ENCODE peak calls at places on chromosome 9, in five cellular contexts. One of them, this sample, is unnamed.

GRCh38 chr9:9942764-9943424 is 669.9 kb downstream of the PTPRD start:
- DNase-seq in islet precursor cell: peak
- DNase-seq in glutamatergic neuron: peak
- DNase-seq in lower lobe of right lung: peak
- DNase-seq in fibroblast of the conjunctiva: peak
- DNase-seq in this sample: no peak

GRCh38 chr9:31839273-31839672 is 545.2 kb upstream of the ACO1 start:
- DNase-seq in islet precursor cell: peak
- DNase-seq in glutamatergic neuron: no peak
- DNase-seq in lower lobe of right lung: no peak
- DNase-seq in fibroblast of the conjunctiva: no peak
- DNase-seq in this sample: no peak

GRCh38 chr9:115106001-115106400 is 12.0 kb downstream of the TNC start:
- DNase-seq in islet precursor cell: no peak
- DNase-seq in glutamatergic neuron: no peak
- DNase-seq in lower lobe of right lung: no peak
- DNase-seq in fibroblast of the conjunctiva: no peak
- DNase-seq in this sample: no peak

GRCh38 chr9:129554649-129555048 is 66.3 kb downstream of the C9orf50 start:
- DNase-seq in islet precursor cell: no peak
- DNase-seq in glutamatergic neuron: no peak
- DNase-seq in lower lobe of right lung: no peak
- DNase-seq in fibroblast of the conjunctiva: no peak
- DNase-seq in this sample: peak

GRCh38 chr9:127406799-127407504 is 10.0 kb downstream of the SLC2A8 start:
- DNase-seq in islet precursor cell: peak
- DNase-seq in glutamatergic neuron: no peak
- DNase-seq in lower lobe of right lung: no peak
- DNase-seq in fibroblast of the conjunctiva: no peak
- DNase-seq in this sample: no peak

GRCh38 chr9:127989094-127989493 is 8.3 kb upstream of the EEIG1 start:
- DNase-seq in islet precursor cell: no peak
- DNase-seq in glutamatergic neuron: no peak
- DNase-seq in lower lobe of right lung: no peak
- DNase-seq in fibroblast of the conjunctiva: no peak
- DNase-seq in this sample: no peak

GRCh38 chr9:131237311-131237710 is 39.0 kb downstream of the FAM78A start:
- DNase-seq in islet precursor cell: no peak
- DNase-seq in glutamatergic neuron: no peak
- DNase-seq in lower lobe of right lung: no peak
- DNase-seq in fibroblast of the conjunctiva: no peak
- DNase-seq in this sample: no peak

GRCh38 chr9:123420560-123421210 is 64.7 kb downstream of the CRB2 start:
- DNase-seq in islet precursor cell: no peak
- DNase-seq in glutamatergic neuron: no peak
- DNase-seq in lower lobe of right lung: no peak
- DNase-seq in fibroblast of the conjunctiva: no peak
- DNase-seq in this sample: peak

GRCh38 chr9:113493080-113493615 is 29.6 kb downstream of the RGS3 start:
- DNase-seq in islet precursor cell: no peak
- DNase-seq in glutamatergic neuron: no peak
- DNase-seq in lower lobe of right lung: no peak
- DNase-seq in fibroblast of the conjunctiva: no peak
- DNase-seq in this sample: no peak

GRCh38 chr9:2390028-2390427 is 231.6 kb upstream of the VLDLR start:
- DNase-seq in islet precursor cell: no peak
- DNase-seq in glutamatergic neuron: no peak
- DNase-seq in lower lobe of right lung: no peak
- DNase-seq in fibroblast of the conjunctiva: no peak
- DNase-seq in this sample: no peak

GRCh38 chr9:16105576-16105975 is 552.7 kb downstream of the CCDC171 start:
- DNase-seq in islet precursor cell: no peak
- DNase-seq in glutamatergic neuron: no peak
- DNase-seq in lower lobe of right lung: no peak
- DNase-seq in fibroblast of the conjunctiva: peak
- DNase-seq in this sample: no peak

GRCh38 chr9:2622361-2623045 is 916 bp downstream of the VLDLR start:
- DNase-seq in islet precursor cell: no peak
- DNase-seq in glutamatergic neuron: peak
- DNase-seq in lower lobe of right lung: peak
- DNase-seq in fibroblast of the conjunctiva: no peak
- DNase-seq in this sample: no peak

This sample was measured in CD14-positive monocyte.